ENCODE peak calls at places on chromosomes 1 and 21, in ten cellular contexts. One of them, this sample, is unnamed.

GRCh38 chr1:117976381-117976780 is 46.8 kb downstream of the WDR3 start:
- DNase-seq in OCI-LY7: no peak
- DNase-seq in HFF-Myc: no peak
- DNase-seq in kidney: peak; percentile 74
- DNase-seq in GM23338: no peak
- DNase-seq in uterus: no peak
- DNase-seq in lower leg skin: no peak
- DNase-seq in breast epithelium: no peak
- DNase-seq in colonic mucosa: no peak
- DNase-seq in endothelial cell: no peak
- DNase-seq in this sample: no peak

GRCh38 chr1:66313446-66313845 is 220.5 kb upstream of the SGIP1 start:
- DNase-seq in OCI-LY7: no peak
- DNase-seq in colonic mucosa: no peak
- DNase-seq in lower leg skin: no peak
- DNase-seq in endothelial cell: no peak
- DNase-seq in GM23338: no peak
- DNase-seq in uterus: no peak
- DNase-seq in HFF-Myc: no peak
- DNase-seq in breast epithelium: no peak
- DNase-seq in kidney: no peak
- DNase-seq in this sample: no peak

GRCh38 chr1:219537182-219537581 is 75.7 kb downstream of the ZC3H11B start:
- DNase-seq in lower leg skin: no peak
- DNase-seq in uterus: no peak
- DNase-seq in breast epithelium: no peak
- DNase-seq in GM23338: no peak
- DNase-seq in kidney: no peak
- DNase-seq in HFF-Myc: no peak
- DNase-seq in OCI-LY7: no peak
- DNase-seq in colonic mucosa: no peak
- DNase-seq in endothelial cell: no peak
- DNase-seq in this sample: no peak

GRCh38 chr1:54569339-54569738 is 21.3 kb downstream of the ACOT11 start:
- DNase-seq in breast epithelium: no peak
- DNase-seq in GM23338: no peak
- DNase-seq in uterus: no peak
- DNase-seq in colonic mucosa: no peak
- DNase-seq in endothelial cell: no peak
- DNase-seq in kidney: peak; percentile 76
- DNase-seq in lower leg skin: no peak
- DNase-seq in HFF-Myc: no peak
- DNase-seq in OCI-LY7: no peak
- DNase-seq in this sample: no peak

GRCh38 chr1:51898090-51898734 is 19.7 kb upstream of the NRDC start:
- DNase-seq in colonic mucosa: no peak
- DNase-seq in uterus: no peak
- DNase-seq in lower leg skin: no peak
- DNase-seq in endothelial cell: no peak
- DNase-seq in kidney: no peak
- DNase-seq in GM23338: no peak
- DNase-seq in OCI-LY7: no peak
- DNase-seq in breast epithelium: no peak
- DNase-seq in HFF-Myc: peak; percentile 89
- DNase-seq in this sample: no peak

GRCh38 chr1:116412898-116413297 is 39.9 kb downstream of the ATP1A1 start:
- DNase-seq in endothelial cell: no peak
- DNase-seq in lower leg skin: no peak
- DNase-seq in OCI-LY7: no peak
- DNase-seq in kidney: no peak
- DNase-seq in colonic mucosa: no peak
- DNase-seq in GM23338: no peak
- DNase-seq in HFF-Myc: no peak
- DNase-seq in breast epithelium: no peak
- DNase-seq in uterus: no peak
- DNase-seq in this sample: no peak

GRCh38 chr21:35395728-35396127 is 346.6 kb upstream of the RUNX1 start:
- DNase-seq in OCI-LY7: no peak
- DNase-seq in kidney: no peak
- DNase-seq in HFF-Myc: no peak
- DNase-seq in colonic mucosa: no peak
- DNase-seq in GM23338: no peak
- DNase-seq in breast epithelium: no peak
- DNase-seq in endothelial cell: no peak
- DNase-seq in uterus: no peak
- DNase-seq in lower leg skin: no peak
- DNase-seq in this sample: no peak

GRCh38 chr1:22442212-22442894 is 9.3 kb upstream of the ZBTB40 start:
- DNase-seq in OCI-LY7: no peak
- DNase-seq in HFF-Myc: no peak
- DNase-seq in GM23338: peak; percentile 32
- DNase-seq in uterus: no peak
- DNase-seq in lower leg skin: no peak
- DNase-seq in endothelial cell: no peak
- DNase-seq in breast epithelium: no peak
- DNase-seq in colonic mucosa: no peak
- DNase-seq in kidney: no peak
- DNase-seq in this sample: no peak

GRCh38 chr1:153397924-153398651 is 7.2 kb upstream of the S100A8 start:
- DNase-seq in OCI-LY7: no peak
- DNase-seq in GM23338: no peak
- DNase-seq in HFF-Myc: no peak
- DNase-seq in breast epithelium: no peak
- DNase-seq in kidney: no peak
- DNase-seq in colonic mucosa: no peak
- DNase-seq in endothelial cell: no peak
- DNase-seq in uterus: no peak
- DNase-seq in lower leg skin: no peak
- DNase-seq in this sample: no peak

GRCh38 chr1:71307451-71307850 is 226.6 kb upstream of the ZRANB2 start:
- DNase-seq in endothelial cell: no peak
- DNase-seq in lower leg skin: no peak
- DNase-seq in GM23338: peak; percentile 14
- DNase-seq in breast epithelium: no peak
- DNase-seq in uterus: no peak
- DNase-seq in OCI-LY7: peak; percentile 0
- DNase-seq in HFF-Myc: peak; percentile 89
- DNase-seq in colonic mucosa: peak; percentile 25
- DNase-seq in kidney: no peak
- DNase-seq in this sample: no peak

GRCh38 chr1:17630048-17630830 is 90.7 kb downstream of the ARHGEF10L start:
- DNase-seq in colonic mucosa: peak; percentile 53
- DNase-seq in breast epithelium: no peak
- DNase-seq in OCI-LY7: no peak
- DNase-seq in endothelial cell: no peak
- DNase-seq in HFF-Myc: no peak
- DNase-seq in kidney: no peak
- DNase-seq in uterus: peak; percentile 42
- DNase-seq in GM23338: no peak
- DNase-seq in lower leg skin: peak; percentile 93
- DNase-seq in this sample: no peak

GRCh38 chr1:156870734-156871133 is 10.1 kb downstream of the NTRK1 start:
- DNase-seq in endothelial cell: no peak
- DNase-seq in breast epithelium: no peak
- DNase-seq in OCI-LY7: no peak
- DNase-seq in kidney: no peak
- DNase-seq in lower leg skin: no peak
- DNase-seq in HFF-Myc: peak; percentile 50
- DNase-seq in uterus: no peak
- DNase-seq in GM23338: no peak
- DNase-seq in colonic mucosa: no peak
- DNase-seq in this sample: no peak

DNA sequence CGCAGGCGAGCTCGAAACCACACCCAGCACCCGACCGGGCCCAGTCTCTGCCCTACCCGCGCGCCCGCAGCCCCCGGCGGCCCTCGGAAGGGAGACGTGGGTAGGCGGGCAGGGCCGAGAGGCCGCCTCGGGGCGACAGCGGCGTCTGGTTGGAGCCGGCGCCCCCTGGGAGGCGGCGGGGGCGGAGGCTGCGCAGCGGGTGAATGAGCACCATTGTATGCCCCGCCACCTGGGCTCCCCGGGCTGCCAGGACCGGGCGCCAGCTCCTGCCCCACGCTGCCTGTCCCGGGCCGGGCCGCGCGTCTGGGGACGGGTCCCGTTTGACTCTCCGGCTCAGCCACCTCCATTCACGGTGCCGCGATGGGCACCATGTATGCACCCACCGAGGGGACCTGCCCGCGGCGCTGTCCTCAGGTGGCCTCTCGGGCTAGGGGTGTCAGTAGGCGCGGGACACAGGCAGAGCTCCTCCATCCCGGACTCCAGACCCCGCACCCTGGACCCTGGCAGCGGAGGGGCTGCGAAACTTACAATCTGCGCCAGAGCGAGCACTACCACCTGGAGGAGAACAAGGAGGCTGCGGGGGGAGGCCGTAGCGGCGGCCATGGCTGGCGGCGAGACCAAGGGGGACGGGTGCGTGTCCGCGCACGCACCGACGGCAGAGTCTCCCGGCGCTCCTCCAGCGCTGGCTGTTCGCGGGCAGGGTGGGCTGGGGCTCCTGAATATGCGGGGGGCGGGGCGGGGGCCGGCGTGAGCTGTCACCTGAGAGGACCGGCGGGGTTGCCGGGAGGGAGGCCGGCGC is at the start of gene COL9A2:
- DNase-seq in HFF-Myc: no peak
- DNase-seq in endothelial cell: peak; percentile 36
- DNase-seq in colonic mucosa: no peak
- DNase-seq in lower leg skin: peak; percentile 88
- DNase-seq in GM23338: peak; percentile 55
- DNase-seq in uterus: no peak
- DNase-seq in kidney: peak; percentile 83
- DNase-seq in OCI-LY7: peak; percentile 75
- DNase-seq in breast epithelium: no peak
- DNase-seq in this sample: peak; percentile 77
- TF ChIP-seq CTCF in HFF-Myc: no peak
- TF ChIP-seq CTCF in endothelial cell: no peak
- TF ChIP-seq CTCF in colonic mucosa: no peak
- TF ChIP-seq CTCF in lower leg skin: no peak
- TF ChIP-seq CTCF in GM23338: no peak
- TF ChIP-seq CTCF in uterus: no peak
- TF ChIP-seq CTCF in kidney: no peak
- TF ChIP-seq CTCF in OCI-LY7: peak; percentile 17
- TF ChIP-seq CTCF in breast epithelium: no peak
- TF ChIP-seq CTCF in this sample: no peak

GRCh38 chr1:77825356-77825709 is 45.9 kb downstream of the MIGA1 start:
- DNase-seq in breast epithelium: no peak
- DNase-seq in kidney: no peak
- DNase-seq in lower leg skin: no peak
- DNase-seq in uterus: peak; percentile 28
- DNase-seq in HFF-Myc: peak; percentile 41
- DNase-seq in OCI-LY7: peak; percentile 88
- DNase-seq in colonic mucosa: no peak
- DNase-seq in endothelial cell: peak; percentile 6
- DNase-seq in GM23338: peak; percentile 70
- DNase-seq in this sample: peak; percentile 27
- TF ChIP-seq CTCF in breast epithelium: no peak
- TF ChIP-seq CTCF in kidney: peak; percentile 52
- TF ChIP-seq CTCF in lower leg skin: no peak
- TF ChIP-seq CTCF in uterus: peak; percentile 36
- TF ChIP-seq CTCF in HFF-Myc: peak; percentile 29
- TF ChIP-seq CTCF in OCI-LY7: peak; percentile 84
- TF ChIP-seq CTCF in colonic mucosa: peak; percentile 15
- TF ChIP-seq CTCF in endothelial cell: no peak
- TF ChIP-seq CTCF in GM23338: peak; percentile 51
- TF ChIP-seq CTCF in this sample: peak; percentile 28

DNA sequence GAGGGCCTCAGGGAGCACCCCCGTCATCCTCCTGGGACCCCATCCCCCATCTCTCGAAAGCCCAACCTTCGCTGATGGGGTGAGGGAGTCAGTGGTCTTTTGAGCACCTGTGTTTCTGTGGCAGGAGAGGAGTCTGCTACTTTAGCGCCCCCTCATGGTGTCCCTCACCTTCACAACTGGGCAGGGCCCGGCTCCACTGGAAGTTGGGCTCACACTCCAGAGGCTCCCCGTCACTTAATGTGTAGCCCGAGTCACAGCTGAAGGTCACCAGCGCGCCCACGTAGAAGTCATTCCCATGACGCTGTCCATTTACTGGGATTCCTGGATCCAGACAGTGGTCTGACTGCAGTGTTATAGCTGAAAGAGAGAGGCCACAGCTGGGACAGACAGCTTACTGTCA is 139.5 kb upstream of the HMGB4 start:
- DNase-seq in OCI-LY7: no peak
- DNase-seq in uterus: no peak
- DNase-seq in breast epithelium: no peak
- DNase-seq in GM23338: peak; percentile 43
- DNase-seq in kidney: no peak
- DNase-seq in colonic mucosa: no peak
- DNase-seq in endothelial cell: peak; percentile 11
- DNase-seq in HFF-Myc: no peak
- DNase-seq in lower leg skin: peak; percentile 74
- DNase-seq in this sample: no peak
- TF ChIP-seq CTCF in OCI-LY7: no peak
- TF ChIP-seq CTCF in uterus: no peak
- TF ChIP-seq CTCF in breast epithelium: no peak
- TF ChIP-seq CTCF in GM23338: peak; percentile 42
- TF ChIP-seq CTCF in kidney: no peak
- TF ChIP-seq CTCF in colonic mucosa: no peak
- TF ChIP-seq CTCF in endothelial cell: no peak
- TF ChIP-seq CTCF in HFF-Myc: no peak
- TF ChIP-seq CTCF in lower leg skin: no peak
- TF ChIP-seq CTCF in this sample: no peak

DNA sequence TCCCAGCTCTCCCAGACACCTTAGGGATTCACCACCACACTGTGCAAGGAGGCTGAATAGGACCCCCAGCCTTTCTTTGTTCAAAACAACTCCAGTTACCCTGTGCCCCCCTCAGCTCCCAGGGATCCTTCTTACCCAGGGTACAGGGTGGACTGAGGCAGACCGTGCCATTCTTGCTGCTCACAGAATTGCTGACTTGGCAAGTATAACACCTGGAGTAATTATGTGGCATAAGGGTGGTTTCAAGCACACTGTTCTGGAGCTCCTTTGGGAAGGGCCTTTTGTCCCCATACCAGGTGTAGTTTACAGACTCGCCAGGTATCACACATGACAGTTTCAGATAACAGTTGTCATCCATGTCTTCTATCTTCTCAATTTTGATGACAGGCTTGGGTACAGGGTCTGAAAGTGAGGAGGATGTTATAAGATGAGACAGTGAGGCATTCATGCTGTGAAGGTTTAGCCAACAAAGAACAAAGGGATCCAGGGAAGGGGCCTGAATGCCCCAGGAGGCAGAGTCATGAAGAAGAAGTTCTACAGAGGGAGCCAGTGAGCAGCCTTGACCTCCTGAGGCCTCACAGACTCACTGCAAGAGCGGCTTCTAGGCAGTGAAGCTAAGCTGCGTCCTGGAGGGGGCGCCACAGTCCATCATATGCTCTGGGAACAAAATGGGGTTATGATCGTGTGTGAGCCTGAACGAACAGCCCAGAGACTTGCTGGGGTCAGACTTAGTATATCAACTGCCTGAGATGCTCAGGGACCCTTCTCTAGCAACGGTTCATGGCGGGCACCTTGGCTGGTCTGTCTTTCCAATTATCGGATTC is 30.3 kb downstream of the CD48 start:
- DNase-seq in HFF-Myc: peak; percentile 2
- DNase-seq in GM23338: peak; percentile 98
- DNase-seq in colonic mucosa: peak; percentile 72
- DNase-seq in endothelial cell: peak; percentile 93
- DNase-seq in uterus: peak; percentile 16
- DNase-seq in breast epithelium: no peak
- DNase-seq in kidney: peak; percentile 80
- DNase-seq in lower leg skin: peak; percentile 92
- DNase-seq in OCI-LY7: peak; percentile 89
- DNase-seq in this sample: peak; percentile 51
- TF ChIP-seq CTCF in HFF-Myc: peak; percentile 29
- TF ChIP-seq CTCF in GM23338: peak; percentile 99
- TF ChIP-seq CTCF in colonic mucosa: peak; percentile 53
- TF ChIP-seq CTCF in endothelial cell: peak; percentile 90
- TF ChIP-seq CTCF in uterus: no peak
- TF ChIP-seq CTCF in breast epithelium: peak; percentile 25
- TF ChIP-seq CTCF in kidney: peak; percentile 47
- TF ChIP-seq CTCF in lower leg skin: no peak
- TF ChIP-seq CTCF in OCI-LY7: peak; percentile 99
- TF ChIP-seq CTCF in this sample: peak; percentile 86